ENCODE peak calls at places on chromosome 22, in five cellular contexts. G is trophoblast cell, Z is IMR-90, Y is H9, M is mesenchymal stem cell. S is an unnamed sample.

GRCh38 chr22:19710020-19710768 is 4.1 kb upstream of the SEPTIN5 start:
- DNase-seq in Z (no peak), G (no peak), Y (peak), M (no peak), S (no peak)

GRCh38 chr22:29457730-29458129 is 19.3 kb downstream of the RFPL1 start:
- DNase-seq in Z (peak), G (no peak), M (peak), Y (peak), S (peak)

GRCh38 chr22:25941365-25941960 is 199.5 kb downstream of the MYO18B start:
- DNase-seq in Z (no peak), Y (no peak), G (no peak), M (no peak), S (no peak)

GRCh38 chr22:32684822-32685187 is 116.7 kb upstream of the TIMP3 start:
- DNase-seq in G (no peak), M (no peak), Z (peak), Y (no peak), S (no peak)

GRCh38 chr22:27220349-27220748 is 563.0 kb downstream of the MIAT start:
- DNase-seq in Y (no peak), M (peak), G (no peak), Z (peak), S (no peak)

GRCh38 chr22:33697640-33698039 is 222.6 kb downstream of the LARGE1 start:
- DNase-seq in M (peak), Y (no peak), Z (peak), G (no peak), S (no peak)

GRCh38 chr22:26534166-26534855 is 22.0 kb upstream of the TFIP11 start:
- DNase-seq in G (no peak), M (no peak), Y (no peak), Z (no peak), S (no peak)

GRCh38 chr22:46124383-46125144 is 25.8 kb upstream of the PPARA start:
- DNase-seq in M (no peak), G (no peak), Y (no peak), Z (no peak), S (no peak)

GRCh38 chr22:41603873-41604332 is 14.3 kb upstream of the PMM1 start:
- DNase-seq in Y (no peak), M (no peak), G (no peak), Z (no peak), S (no peak)

GRCh38 chr22:25566812-25567211 is 2.3 kb downstream of the GRK3 start:
- DNase-seq in M (no peak), Y (no peak), Z (no peak), G (no peak), S (no peak)

GRCh38 chr22:22720724-22721261 is 76.4 kb downstream of the GGTLC2 start:
- DNase-seq in M (no peak), Y (no peak), Z (no peak), G (peak), S (no peak)

GRCh38 chr22:50302564-50302963 is 4.9 kb downstream of the PLXNB2 start:
- DNase-seq in G (no peak), M (no peak), Z (no peak), Y (no peak), S (no peak)

GRCh38 chr22:42287174-42287890 is 16.9 kb upstream of the TCF20 start:
- DNase-seq in M (no peak), Z (no peak), G (no peak), Y (no peak), S (no peak)

GRCh38 chr22:30733081-30733680 is 38.5 kb downstream of the OSBP2 start:
- DNase-seq in M (no peak), Y (no peak), Z (peak), G (no peak), S (no peak)

GRCh38 chr22:42173183-42173926 is 42.7 kb upstream of the CYP2D6 start:
- DNase-seq in Z (no peak), G (no peak), M (peak), Y (no peak), S (no peak)

GRCh38 chr22:32204211-32204855 is 540 bp downstream of the RFPL2 start:
- DNase-seq in M (no peak), Y (peak), G (no peak), Z (no peak), S (no peak)

GRCh38 chr22:31288496-31289235 is 3.6 kb downstream of the PIK3IP1 start:
- DNase-seq in Z (no peak), G (no peak), Y (no peak), M (peak), S (no peak)

GRCh38 chr22:45562537-45563361 is 60.1 kb downstream of the FBLN1 start:
- DNase-seq in G (no peak), M (no peak), Y (no peak), Z (no peak), S (no peak)

GRCh38 chr22:34645375-34645774 is 420.6 kb upstream of the ISX start:
- DNase-seq in Z (no peak), G (no peak), M (no peak), Y (peak), S (no peak)

DNA sequence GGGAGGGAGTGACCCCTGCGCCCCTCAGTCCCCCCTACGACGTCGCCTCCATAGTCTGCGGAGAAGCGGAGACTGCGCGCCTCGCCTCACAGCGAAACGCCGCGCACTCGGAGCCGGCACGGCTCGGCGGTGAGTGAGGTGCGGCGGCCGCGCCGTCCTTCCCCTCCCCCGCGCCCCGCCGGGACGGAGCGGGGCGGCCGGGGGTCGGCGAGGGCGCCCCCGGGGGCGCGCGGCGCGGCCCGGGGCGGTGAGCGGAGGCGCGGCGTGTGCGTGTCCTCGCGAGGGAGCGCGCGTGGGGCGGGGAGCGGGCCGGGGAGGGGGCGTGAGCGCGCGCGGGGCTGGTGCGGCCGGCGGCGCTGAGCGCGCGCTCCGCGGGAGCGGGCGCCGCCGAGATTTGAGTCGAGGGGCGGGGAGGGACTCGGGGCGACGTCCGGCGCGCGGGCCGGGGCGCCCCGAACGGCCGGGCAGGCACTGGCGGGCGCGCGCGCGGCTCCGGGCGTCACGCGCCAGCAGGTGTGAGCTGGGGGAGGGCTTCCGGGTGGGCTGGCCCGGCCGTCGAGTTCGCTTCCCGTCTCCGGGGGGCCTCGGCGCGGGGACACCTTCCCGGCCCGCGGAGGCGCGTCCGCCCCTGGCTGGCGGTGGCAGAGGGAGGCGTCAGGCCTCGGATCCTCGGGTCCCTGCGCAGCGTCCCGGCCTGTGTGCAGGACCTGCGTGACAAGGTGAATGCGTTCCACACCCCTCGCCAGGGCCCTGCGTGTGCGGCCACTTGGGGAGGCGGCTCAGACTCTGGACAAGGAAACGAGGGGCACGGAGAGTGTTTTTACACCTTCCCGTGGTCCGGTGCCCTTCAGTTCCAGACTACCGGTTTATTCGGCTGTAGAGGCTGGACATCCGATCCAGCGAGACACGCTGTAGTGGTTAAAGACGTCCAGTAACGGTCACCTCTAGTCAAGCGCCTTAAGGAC is 50.4 kb downstream of the FAM83F start:
- DNase-seq in Y (peak), G (no peak), Z (peak), M (peak), S (peak)
- H3K18ac ChIP-seq in Y (peak), G (peak), Z (no peak), M (peak), S (peak)

DNA sequence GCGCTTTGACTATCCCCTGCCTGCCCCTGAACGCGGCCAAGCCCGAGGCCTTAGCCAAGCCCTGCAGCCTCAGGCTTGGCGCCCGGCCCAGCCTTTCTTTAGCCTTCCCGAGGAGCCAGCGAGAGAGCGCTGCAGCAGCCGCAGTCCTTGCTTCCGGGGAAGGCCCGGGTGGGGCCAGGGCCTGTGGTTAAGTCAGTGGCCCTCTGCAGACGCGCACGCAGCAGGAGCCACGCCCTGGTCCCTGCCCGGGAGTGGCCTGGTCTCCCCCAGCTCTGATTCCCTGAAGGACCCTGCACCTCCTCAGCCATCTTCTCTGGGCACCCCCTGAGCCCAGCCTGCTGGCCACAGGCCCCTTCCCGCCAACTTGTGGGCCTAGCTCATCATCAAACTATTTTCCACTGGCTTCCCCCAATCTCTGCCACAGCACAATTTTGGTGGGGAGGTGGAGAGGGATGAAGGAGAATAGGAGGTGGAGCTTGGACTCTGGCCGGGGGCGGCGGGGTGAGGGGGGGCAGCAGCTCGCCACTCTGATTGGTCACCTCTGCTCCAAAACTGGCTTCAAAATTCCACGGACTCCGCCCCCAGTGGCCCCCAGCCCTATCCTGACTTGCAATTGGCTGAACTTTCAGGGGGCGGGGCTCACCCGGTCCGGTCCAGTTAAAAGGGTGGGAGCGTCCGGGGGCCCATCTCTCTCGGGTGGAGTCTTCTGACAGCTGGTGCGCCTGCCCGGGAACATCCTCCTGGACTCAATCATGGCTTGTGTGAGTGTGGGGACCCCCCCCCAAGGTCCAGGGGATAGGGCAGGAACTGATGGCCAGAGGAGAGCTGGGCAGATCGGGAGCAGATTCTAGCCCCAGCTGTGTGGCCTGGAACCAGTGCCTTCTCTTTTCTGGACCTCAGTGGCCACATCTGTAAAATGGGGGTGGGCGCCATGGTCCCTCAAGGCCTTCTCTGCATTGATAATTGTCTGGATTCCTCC is at the start of gene LGALS1:
- DNase-seq in G (peak), Y (peak), M (peak), Z (peak), S (no peak)
- H3K18ac ChIP-seq in G (peak), Y (peak), M (peak), Z (peak), S (peak)

GRCh38 chr22:49264696-49265095 is 563.0 kb downstream of the BRD1 start:
- DNase-seq in Y (no peak), M (no peak), G (no peak), Z (no peak), S (no peak)

GRCh38 chr22:49268924-49269323 is 558.7 kb downstream of the BRD1 start:
- DNase-seq in Y (no peak), G (no peak), M (no peak), Z (no peak), S (no peak)

GRCh38 chr22:49269371-49269770 is 558.3 kb downstream of the BRD1 start:
- DNase-seq in G (no peak), Z (no peak), M (no peak), Y (peak), S (no peak)

GRCh38 chr22:49267996-49268395 is 559.7 kb downstream of the BRD1 start:
- DNase-seq in Z (no peak), Y (no peak), G (no peak), M (no peak), S (no peak)

DNA sequence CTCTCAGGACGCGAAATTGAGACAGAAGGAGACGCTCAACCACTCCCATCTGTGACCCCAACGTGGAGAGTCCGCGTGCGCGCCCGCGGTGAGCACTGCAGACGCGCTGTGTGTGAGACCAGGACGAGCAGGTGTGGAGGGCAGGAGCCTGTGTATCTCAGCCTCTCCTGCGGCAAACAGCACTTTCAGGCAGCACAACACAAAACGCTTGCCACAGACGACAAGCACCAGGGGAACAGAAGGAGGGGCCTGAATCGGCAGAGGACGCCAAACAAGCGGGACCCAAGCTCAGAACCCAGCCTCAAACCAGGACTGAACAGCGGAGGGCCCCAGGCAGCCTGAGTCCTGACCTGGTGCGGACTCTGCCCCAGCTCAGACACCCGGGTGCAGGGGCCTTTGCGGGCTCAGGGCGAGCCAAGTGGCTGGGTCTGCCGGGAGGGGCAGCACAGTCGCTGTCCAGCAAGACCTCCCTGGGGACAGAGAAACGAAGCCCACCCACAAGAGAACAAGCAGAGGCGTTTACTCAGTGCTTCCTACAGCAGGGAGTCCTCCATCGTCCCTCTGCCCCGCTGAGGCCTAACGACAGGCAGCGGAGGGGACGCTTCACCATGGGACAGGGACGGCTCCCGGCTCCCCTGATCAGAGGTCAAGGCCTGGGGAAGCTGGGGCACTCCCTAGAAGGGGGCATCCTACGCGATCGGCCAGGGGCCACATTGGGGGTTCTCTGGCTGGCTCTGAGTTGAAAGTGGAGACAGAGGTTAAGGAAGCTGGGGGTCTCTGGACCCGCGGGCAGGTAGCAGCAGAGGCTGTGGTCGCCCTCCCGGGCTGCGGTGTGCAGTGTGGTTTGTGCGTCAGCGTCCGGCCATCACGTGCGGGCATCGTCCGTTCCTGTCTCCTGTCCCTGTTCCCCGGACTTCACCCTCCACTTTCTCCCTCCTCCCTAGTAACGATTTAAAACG is 560.8 kb downstream of the BRD1 start:
- DNase-seq in Z (no peak), M (no peak), G (no peak), Y (peak), S (no peak)
- H3K18ac ChIP-seq in Z (no peak), M (no peak), G (no peak), Y (peak), S (peak)

DNA sequence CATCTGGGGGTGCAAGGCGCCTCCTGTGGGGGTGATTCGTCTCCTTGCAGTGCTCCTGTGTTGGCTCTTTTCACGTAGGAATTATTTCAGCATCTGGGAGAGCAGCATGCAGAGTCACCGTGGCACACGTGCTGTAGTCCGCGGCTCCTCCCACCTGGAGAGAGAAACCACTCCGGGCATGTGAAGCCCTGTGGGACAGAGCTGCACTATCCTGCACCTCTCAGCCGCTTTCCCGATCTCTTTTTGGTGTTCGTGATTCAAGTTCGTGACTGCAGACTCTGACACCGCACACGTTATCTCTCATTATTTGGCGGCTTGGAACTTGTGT is 394.6 kb downstream of the TBC1D22A start:
- DNase-seq in Z (no peak), G (no peak), M (no peak), Y (no peak), S (no peak)
- H3K18ac ChIP-seq in Z (no peak), G (no peak), M (no peak), Y (no peak), S (no peak)

GRCh38 chr22:36443198-36443770 is 38.2 kb downstream of the TXN2 start:
- DNase-seq in Z (no peak), M (peak), Y (no peak), G (no peak), S (no peak)
- H3K18ac ChIP-seq in Z (peak), M (no peak), Y (no peak), G (no peak), S (peak)

DNA sequence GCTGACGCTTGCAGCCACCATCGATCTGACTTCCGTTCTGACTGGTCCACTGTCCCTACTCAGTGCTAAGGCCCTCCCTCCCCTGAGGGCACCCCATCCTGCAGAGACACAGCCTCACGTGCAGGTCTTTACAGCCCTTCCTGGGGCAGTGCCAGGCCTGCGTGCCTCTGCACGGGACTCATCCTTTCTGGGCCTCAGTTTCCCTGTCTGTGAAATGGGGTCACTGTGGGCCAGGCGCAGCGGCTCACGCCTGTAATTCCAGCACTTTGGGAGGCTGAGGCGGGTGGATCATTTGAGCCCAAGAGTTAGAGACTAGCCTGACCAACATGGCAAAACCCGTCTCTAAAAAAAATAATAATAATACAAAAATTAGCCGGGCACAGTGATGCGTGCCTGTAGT is 17.8 kb upstream of the PARVG start:
- DNase-seq in G (no peak), Y (no peak), M (no peak), Z (no peak), S (no peak)
- H3K18ac ChIP-seq in G (no peak), Y (no peak), M (no peak), Z (no peak), S (peak)

GRCh38 chr22:35649026-35649553 is 844 bp downstream of the APOL6 start:
- DNase-seq in G (no peak), Z (no peak), M (no peak), Y (peak), S (no peak)

GRCh38 chr22:35645646-35646045 is 2.6 kb upstream of the APOL6 start:
- DNase-seq in Z (no peak), Y (no peak), M (no peak), G (no peak), S (no peak)

GRCh38 chr22:35651085-35651484 is 2.8 kb downstream of the APOL6 start:
- DNase-seq in G (no peak), M (no peak), Y (peak), Z (no peak), S (no peak)

GRCh38 chr22:35649636-35650250 is 1.5 kb downstream of the APOL6 start:
- DNase-seq in G (no peak), Y (peak), Z (no peak), M (no peak), S (no peak)

DNA sequence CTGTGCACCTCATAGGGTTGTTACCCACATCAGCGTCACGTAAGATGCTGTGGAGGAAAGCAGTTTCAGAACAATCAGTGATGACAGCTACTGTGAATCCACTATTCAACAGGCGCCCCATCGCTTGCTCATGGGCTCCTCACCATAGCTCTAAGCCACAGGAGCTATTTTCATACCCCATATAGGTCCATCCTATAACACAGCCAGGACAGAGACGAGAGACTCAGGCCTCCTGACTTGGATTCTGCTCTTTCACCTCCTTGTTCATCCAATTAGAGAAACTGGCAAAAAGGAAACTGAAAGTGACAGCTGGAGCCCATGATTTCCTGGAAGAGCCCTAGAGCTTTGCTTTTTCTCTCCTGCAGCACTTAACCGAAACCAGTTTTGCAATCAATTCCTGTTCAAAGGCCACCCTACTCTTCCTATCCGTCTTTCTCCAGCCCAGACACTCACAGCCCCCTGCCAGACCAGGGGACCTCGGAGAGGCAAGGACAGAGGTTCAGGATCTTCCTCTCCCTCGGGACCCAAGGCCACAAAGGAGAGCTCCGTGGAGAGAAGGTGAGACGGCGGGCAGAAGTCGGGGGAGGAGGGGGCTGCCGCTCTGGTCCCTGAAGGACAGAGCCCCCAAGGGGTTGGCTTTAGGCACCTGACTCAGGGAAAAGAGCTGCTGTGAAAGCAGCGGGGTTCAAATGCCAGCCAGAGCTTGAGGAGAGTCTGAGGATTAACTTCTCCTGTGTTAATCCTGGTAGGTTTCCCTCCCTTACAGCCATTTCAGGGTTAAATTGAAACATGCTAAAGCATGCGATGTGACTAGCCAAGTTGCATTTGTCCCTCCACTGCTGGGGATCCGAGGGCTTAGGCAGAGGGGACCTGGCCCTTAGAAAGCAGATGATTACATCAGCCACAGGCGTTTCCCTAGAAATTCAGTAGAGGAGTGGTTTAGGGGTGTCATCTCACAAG is at the start of gene APOL6:
- DNase-seq in G (peak), Z (peak), M (peak), Y (peak), S (no peak)
- H3K18ac ChIP-seq in G (no peak), Z (peak), M (peak), Y (no peak), S (peak)

GRCh38 chr22:24190159-24190540 is 8.9 kb downstream of the SUSD2 start:
- DNase-seq in G (no peak), Y (peak), Z (no peak), M (no peak), S (no peak)
- H3K18ac ChIP-seq in G (peak), Y (no peak), Z (peak), M (peak), S (peak)

GRCh38 chr22:37010976-37011375 is 8.3 kb downstream of the TST start:
- DNase-seq in Z (no peak), Y (no peak), M (no peak), G (no peak), S (no peak)
- H3K18ac ChIP-seq in Z (no peak), Y (no peak), M (no peak), G (no peak), S (no peak)

S was measured in neuronal stem cell.